ENCODE peak calls at places on chromosome 9, in four cellular contexts. V is Peyer's patch, D is lower lobe of right lung, S is testis. N is an unnamed sample. For H3K36me3 and H3K4me1, the result is how much of the 10 kb centered on the place peaks cover.

GRCh38 chr9:137149942-137150484 is 11.1 kb downstream of the GRIN1 start:
- DNase-seq in S (no peak), V (no peak), D (no peak), N (no peak)

GRCh38 chr9:97128919-97129318 is 90.0 kb upstream of the CTSV start:
- DNase-seq in D (no peak), S (no peak), V (no peak), N (no peak)

GRCh38 chr9:1416261-1416660 is 366.1 kb downstream of the DMRT2 start:
- DNase-seq in V (no peak), D (no peak), S (no peak), N (no peak)

GRCh38 chr9:108800632-108801099 is 55.1 kb downstream of the ACTL7B start:
- DNase-seq in V (no peak), S (no peak), D (no peak), N (no peak)

GRCh38 chr9:76592105-76593010 is 133.4 kb downstream of the GCNT1 start:
- DNase-seq in S (no peak), D (no peak), V (no peak), N (no peak)

GRCh38 chr9:135516132-135516860 is 4.9 kb upstream of the LCN1 start:
- DNase-seq in D (no peak), S (no peak), V (no peak), N (no peak)

GRCh38 chr9:21761309-21761901 is 41.0 kb upstream of the MTAP start:
- DNase-seq in D (no peak), S (no peak), V (no peak), N (no peak)

GRCh38 chr9:124356745-124357390 is 58.4 kb downstream of the PSMB7 start:
- DNase-seq in V (no peak), S (peak), D (no peak), N (no peak)

GRCh38 chr9:137519553-137519952 is 30.6 kb downstream of the PNPLA7 start:
- DNase-seq in V (no peak), D (no peak), S (no peak), N (no peak)

GRCh38 chr9:106784076-106784475 is 78.9 kb upstream of the ZNF462 start:
- DNase-seq in S (no peak), D (no peak), V (no peak), N (no peak)

GRCh38 chr9:95313010-95313498 is 4.5 kb downstream of the FANCC start:
- DNase-seq in V (peak), S (peak), D (peak), N (peak)

GRCh38 chr9:97759611-97760288 is 62.6 kb upstream of the XPA start:
- DNase-seq in V (no peak), D (no peak), S (no peak), N (no peak)

GRCh38 chr9:92745881-92746280 is 18.8 kb downstream of the BICD2 start:
- DNase-seq in V (no peak), S (no peak), D (no peak), N (no peak)

GRCh38 chr9:89878687-89879086 is 273.9 kb downstream of the GADD45G start:
- DNase-seq in V (peak), S (peak), D (peak), N (no peak)

GRCh38 chr9:109730228-109730627 is 49.8 kb upstream of the PALM2AKAP2 start:
- DNase-seq in S (no peak), D (no peak), V (no peak), N (peak)

GRCh38 chr9:21549251-21549765 is 67.2 kb upstream of the IFNE start:
- DNase-seq in D (no peak), V (no peak), S (no peak), N (peak)

GRCh38 chr9:9257999-9258398 is 1354.8 kb downstream of the PTPRD start:
- DNase-seq in D (no peak), V (no peak), S (no peak), N (no peak)

GRCh38 chr9:93677061-93677571 is 100.7 kb downstream of the PHF2 start:
- DNase-seq in V (peak), D (peak), S (peak), N (no peak)

GRCh38 chr9:37760416-37761165 is 7.0 kb downstream of the TRMT10B start:
- DNase-seq in S (no peak), D (no peak), V (no peak), N (peak)

GRCh38 chr9:100700689-100701318 is 122.9 kb downstream of the CAVIN4 start:
- DNase-seq in D (no peak), S (peak), V (no peak), N (peak)

GRCh38 chr9:27664136-27664819 is 91.0 kb upstream of the C9orf72 start:
- DNase-seq in D (no peak), S (peak), V (no peak), N (peak)

GRCh38 chr9:27660148-27660547 is 86.9 kb upstream of the C9orf72 start:
- DNase-seq in V (no peak), S (no peak), D (no peak), N (no peak)

DNA sequence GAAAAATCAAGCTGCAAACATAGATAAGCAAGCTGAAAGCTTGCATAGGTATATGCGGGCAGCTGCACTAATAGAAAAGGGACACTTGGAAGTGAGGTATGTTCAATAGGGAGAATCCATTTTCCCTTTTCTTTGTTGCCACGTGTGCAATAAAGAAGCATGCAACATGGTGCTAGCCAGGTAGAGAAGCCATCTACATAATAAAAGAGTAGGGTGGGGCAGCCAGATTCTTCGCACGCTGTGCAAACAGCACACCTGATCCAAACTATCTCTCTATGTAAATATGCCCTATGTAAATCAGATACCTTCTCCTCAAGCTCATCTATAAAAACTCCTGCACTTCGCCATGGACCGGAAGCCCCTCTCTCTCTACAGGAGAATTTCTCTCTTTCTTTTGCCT is 91.8 kb upstream of the C9orf72 start:
- DNase-seq in S (no peak), V (no peak), D (no peak), N (no peak)
- H3K4me3 ChIP-seq in S (no peak), V (no peak), D (no peak), N (no peak)

DNA sequence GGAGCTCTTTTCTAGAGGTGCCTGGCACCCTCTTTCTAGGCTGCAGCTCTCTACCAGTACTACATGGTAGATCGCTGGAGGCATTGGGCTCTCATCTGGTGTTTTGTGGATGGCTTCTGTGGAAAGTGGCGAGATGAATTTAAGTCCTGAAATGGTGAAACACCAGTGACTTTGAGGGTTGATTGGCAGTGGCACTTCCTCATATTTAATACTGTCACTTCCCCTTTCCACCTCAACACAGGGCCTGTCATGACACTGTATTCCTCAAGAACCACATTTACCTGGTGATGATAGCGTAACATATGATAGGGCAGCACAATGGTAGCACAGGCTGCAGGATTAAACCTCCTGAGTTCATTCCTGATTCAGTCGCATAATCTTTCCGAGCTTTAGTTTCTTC is 132.1 kb downstream of the KDM4C start:
- DNase-seq in D (no peak), V (no peak), S (no peak), N (no peak)
- H3K36me3 ChIP-seq in D (under half), V (under half), S (under half), N (under half)

DNA sequence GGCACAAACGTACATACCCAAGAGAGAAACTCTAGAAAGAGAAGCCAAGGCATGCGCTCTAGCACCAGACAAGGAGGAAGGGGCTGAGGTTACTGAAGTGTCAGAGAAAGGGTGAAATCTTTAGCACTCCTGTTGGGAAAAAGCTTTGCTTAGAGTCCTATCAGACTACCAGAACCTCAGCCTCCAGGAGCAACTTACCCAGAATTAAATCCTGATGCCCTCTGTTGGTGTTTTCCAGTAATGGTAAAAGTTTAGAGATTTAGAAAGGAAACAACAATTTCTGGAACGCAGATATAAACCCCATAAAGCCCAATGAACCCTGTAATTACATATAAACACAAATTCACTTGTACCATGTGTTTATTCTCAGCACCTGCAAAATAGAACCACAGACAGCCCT is 33.2 kb upstream of the ASTN2 start:
- DNase-seq in S (no peak), V (no peak), D (no peak), N (no peak)
- H3K4me1 ChIP-seq in S (under half), V (under half), D (under half), N (under half)

GRCh38 chr9:14180077-14180941 is 133.6 kb downstream of the NFIB start:
- DNase-seq in S (peak), D (no peak), V (no peak), N (peak)
- H3K4me3 ChIP-seq in S (no peak), D (peak), V (peak), N (no peak)

DNA sequence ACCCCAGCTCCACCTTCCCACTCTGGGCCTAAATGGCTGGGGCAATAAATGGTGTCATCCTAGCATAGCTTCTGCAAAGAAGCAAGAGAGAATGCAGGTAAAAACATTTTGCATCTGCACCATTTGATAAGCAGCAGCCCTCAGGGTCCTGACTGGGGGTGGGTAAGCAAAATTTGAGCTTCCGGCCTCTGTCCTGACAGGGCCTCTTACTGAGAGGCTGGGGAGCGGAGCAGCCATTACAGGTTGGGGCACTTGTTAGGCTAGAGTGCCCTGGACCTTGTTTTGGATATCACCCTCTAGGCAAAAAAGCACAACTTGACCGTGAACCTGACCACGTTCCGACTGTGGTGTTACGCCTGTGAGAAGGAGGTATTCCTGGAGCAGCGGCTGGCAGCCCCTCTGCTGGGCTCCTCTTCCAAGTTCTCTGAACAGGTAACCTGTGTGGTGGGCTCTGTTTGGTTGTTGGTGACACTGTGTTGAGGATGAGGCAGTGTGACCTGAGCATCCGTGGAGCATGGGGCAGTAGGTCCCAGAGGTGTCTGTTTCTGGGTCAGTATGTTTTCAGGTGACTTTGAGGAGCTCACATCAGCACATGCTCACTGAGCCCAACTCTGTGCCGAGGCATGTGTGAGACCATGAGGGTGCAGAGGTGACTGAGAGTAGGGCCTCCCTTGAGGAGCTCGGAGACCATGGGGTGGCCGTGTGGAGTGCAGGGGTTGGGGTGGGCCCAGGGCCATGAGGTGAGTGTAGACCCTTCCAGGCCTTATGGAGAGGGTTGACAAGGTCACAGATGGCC is 23.1 kb downstream of the USP20 start:
- DNase-seq in S (no peak), D (no peak), V (no peak), N (no peak)
- H3K36me3 ChIP-seq in S (under half), D (half or more), V (under half), N (under half)

DNA sequence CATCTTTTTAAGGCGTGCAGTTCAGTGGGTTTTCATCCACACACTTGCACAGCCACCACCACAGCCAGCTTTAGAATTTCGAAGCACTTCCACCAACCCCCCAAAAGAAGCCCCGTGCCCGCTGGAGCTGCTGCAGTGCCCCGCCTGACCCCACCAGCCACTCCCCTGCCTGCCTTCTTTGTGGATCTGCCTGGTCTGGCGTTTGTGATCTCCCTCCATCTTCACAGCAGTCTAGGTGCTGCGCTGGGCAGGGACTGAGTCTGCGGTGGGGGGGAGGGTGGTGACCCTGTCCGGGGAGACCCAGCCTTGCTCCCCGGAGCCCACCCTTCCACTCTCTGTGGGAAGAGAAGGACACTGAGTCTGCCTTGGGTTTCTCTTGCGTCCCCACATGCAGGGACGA is 40.8 kb downstream of the RXRA start:
- DNase-seq in D (no peak), S (no peak), V (no peak), N (no peak)
- H3K4me1 ChIP-seq in D (half or more), S (half or more), V (under half), N (under half)

GRCh38 chr9:16268037-16269010 is 602.1 kb downstream of the BNC2 start:
- DNase-seq in D (no peak), S (peak), V (no peak), N (no peak)
- H3K4me3 ChIP-seq in D (peak), S (no peak), V (no peak), N (no peak)

DNA sequence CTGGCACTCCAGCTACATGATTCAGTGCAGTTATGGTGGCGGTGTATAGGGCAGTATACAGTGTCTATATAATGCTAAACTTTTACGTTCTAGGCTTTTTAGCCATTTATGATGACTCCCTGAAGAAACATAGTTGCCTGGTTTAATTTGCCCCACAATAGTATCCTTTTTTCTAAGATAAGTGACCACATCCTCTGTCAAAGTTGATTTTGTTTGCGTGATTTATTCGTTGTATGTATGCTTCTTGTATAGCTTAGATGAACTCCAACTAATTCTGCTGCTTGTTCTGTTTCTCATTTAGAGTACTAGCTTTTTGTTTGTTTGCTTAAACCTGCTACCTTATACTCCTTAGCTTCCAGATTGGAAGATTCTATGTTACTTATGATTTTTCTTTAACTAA is 83.6 kb downstream of the ERMP1 start:
- DNase-seq in V (no peak), D (no peak), S (no peak), N (no peak)
- H3K36me3 ChIP-seq in V (under half), D (half or more), S (under half), N (under half)

GRCh38 chr9:121302786-121303185 is 34.8 kb downstream of the GSN start:
- DNase-seq in V (no peak), D (no peak), S (no peak), N (no peak)

GRCh38 chr9:121304707-121305106 is 36.7 kb downstream of the GSN start:
- DNase-seq in V (no peak), D (no peak), S (no peak), N (no peak)

GRCh38 chr9:121302341-121302740 is 34.4 kb downstream of the GSN start:
- DNase-seq in D (no peak), V (no peak), S (no peak), N (no peak)

GRCh38 chr9:121305269-121305994 is 37.5 kb downstream of the GSN start:
- DNase-seq in V (no peak), D (no peak), S (peak), N (peak)

DNA sequence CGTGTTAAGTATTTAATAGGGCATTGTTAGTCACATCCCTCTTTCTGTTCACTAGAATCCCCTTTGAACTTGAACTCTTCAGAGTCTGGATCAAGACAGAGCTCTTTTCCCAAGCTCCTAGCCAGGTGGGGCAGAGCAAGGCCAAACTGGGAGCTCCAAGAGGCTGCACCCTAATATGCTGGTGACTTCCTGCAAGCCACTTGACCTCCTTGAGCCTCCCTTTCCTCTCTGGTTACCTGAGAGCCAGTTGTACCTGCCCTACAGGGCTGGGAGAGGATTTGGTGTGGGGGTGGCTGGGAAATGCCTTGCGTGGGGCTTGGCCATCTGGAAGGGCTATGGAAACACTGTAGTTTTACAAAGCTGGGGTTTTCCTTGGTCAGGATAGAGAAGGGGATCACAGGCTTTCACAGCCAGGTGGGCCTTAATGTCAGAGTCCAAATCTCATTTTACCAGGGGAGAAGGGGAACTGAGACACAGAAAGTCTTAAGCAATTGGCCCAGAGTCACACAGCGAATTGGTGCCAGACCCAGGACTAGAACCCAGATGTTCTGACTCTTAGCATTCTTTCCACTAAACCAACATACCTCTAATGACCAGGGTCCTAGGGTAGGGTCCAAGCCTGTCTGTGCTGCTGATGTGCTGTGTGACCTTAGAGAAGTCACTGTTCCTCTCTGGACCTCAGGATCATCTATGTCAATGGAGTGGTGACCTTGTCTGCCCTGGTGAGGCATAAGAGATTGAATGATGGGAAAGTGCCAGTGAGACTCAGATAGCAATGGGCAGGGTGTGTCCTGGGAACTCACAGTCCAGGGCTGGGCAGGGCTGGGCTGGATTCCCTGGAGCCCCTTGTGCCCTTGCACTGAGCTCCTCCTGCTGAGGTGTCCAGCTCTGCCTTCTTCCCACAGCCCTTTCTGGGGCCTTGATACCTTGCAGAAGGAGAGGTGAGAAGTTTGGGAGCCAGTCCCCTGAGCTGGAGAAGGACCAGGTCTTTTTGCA is 35.8 kb downstream of the GSN start:
- DNase-seq in D (peak), V (peak), S (no peak), N (no peak)
- H3K4me1 ChIP-seq in D (half or more), V (under half), S (under half), N (under half)

GRCh38 chr9:126611188-126611587 is 2.5 kb upstream of the LMX1B start:
- DNase-seq in V (no peak), S (no peak), D (no peak), N (no peak)

GRCh38 chr9:126613656-126614055 is at the start of gene LMX1B:
- DNase-seq in S (peak), D (no peak), V (peak), N (peak)

GRCh38 chr9:126612813-126613641 is 701 bp upstream of the LMX1B start:
- DNase-seq in S (no peak), V (peak), D (no peak), N (no peak)

GRCh38 chr9:126612329-126612812 is 1.4 kb upstream of the LMX1B start:
- DNase-seq in V (peak), S (no peak), D (no peak), N (no peak)

GRCh38 chr9:126611592-126612328 is 2.0 kb upstream of the LMX1B start:
- DNase-seq in S (peak), D (peak), V (peak), N (peak)
- H3K4me3 ChIP-seq in S (peak), D (no peak), V (peak), N (no peak)